ENCODE peak calls at places on chromosomes 6 and 20, in six cellular contexts. S is right lobe of liver, J is left ventricle myocardium inferior, L is upper lobe of right lung, D is neural progenitor cell, T is fibroblast of lung. V is an unnamed sample.

GRCh38 chr6:75932067-75932466 is 140.4 kb downstream of the IMPG1 start:
- DNase-seq in S (no peak), J (peak), L (no peak), D (peak), T (peak), V (no peak)

GRCh38 chr20:37396520-37397075 is 50.7 kb downstream of the SRC start:
- DNase-seq in S (peak), J (no peak), L (no peak), D (peak), T (no peak), V (no peak)

GRCh38 chr6:142569676-142570075 is 267.9 kb downstream of the ADGRG6 start:
- DNase-seq in S (no peak), J (no peak), L (no peak), D (no peak), T (peak), V (no peak)

GRCh38 chr6:54244430-54244829 is 63.8 kb upstream of the TINAG start:
- DNase-seq in S (no peak), J (no peak), L (no peak), D (peak), T (peak), V (no peak)

GRCh38 chr6:165940366-165940765 is 227.3 kb downstream of the TBXT start:
- DNase-seq in S (no peak), J (no peak), L (no peak), D (no peak), T (no peak), V (peak)

GRCh38 chr6:20706293-20707165 is 172.3 kb downstream of the CDKAL1 start:
- DNase-seq in S (no peak), J (no peak), L (no peak), D (no peak), T (peak), V (no peak)

GRCh38 chr6:144019929-144020328 is 11.9 kb upstream of the PLAGL1 start:
- DNase-seq in S (no peak), J (no peak), L (no peak), D (no peak), T (no peak), V (no peak)

GRCh38 chr6:52499026-52499425 is 77.8 kb downstream of the TRAM2 start:
- DNase-seq in S (no peak), J (no peak), L (no peak), D (peak), T (peak), V (no peak)

GRCh38 chr20:5020760-5021159 is 19.4 kb upstream of the SLC23A2 start:
- DNase-seq in S (no peak), J (no peak), L (no peak), D (no peak), T (no peak), V (no peak)

DNA sequence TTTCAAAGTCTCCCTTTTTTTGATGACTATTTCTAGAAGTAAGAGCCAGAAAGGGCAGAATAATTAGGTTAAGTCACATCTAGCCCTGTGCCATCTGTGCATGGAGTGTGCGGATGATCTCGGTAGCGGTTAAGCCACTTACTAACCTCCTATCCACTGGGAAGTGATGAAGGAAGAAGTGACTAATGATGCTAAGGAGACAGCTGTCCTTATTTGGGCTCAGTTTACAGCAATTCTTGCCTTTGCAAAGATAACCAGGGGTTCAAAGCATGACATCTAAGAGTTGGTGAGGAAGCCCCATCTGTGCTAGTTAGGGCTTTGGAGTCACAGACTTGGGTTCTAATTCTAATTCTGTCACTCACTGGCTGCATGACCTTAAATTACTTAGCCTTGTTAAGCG is 62.4 kb upstream of the RREB1 start:
- DNase-seq in S (no peak), J (no peak), L (no peak), D (no peak), T (no peak), V (no peak)
- H3K4me3 ChIP-seq in S (no peak), J (no peak), L (no peak), D (no peak), T (no peak), V (no peak)

GRCh38 chr6:11609324-11610071 is 71.9 kb downstream of the TMEM170B start:
- DNase-seq in S (no peak), J (peak), L (no peak), D (peak), T (peak), V (peak)
- H3K27ac ChIP-seq in S (peak), J (peak), L (peak), D (no peak), T (peak), V (peak)

DNA sequence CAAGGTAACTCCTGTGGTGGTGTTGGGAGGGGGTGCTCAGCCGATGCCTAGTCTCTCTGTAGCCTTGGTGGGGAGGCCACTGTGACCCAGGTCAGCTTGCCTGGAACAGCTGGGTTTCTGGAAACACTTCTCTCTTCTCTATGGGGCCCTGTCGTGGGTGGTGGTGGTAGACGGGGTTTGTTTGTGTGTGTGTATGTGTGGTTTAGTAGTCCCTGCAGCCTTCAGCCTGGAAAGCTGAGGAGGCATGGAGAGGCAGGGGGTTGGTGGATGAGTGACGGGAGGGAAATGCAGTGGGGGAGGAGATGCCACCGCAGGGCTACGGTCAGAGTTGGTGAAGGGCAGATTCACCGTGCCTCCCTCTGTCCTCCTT is 9.2 kb upstream of the VEGFA start:
- DNase-seq in S (no peak), J (peak), L (no peak), D (no peak), T (no peak), V (no peak)
- H3K4me3 ChIP-seq in S (no peak), J (no peak), L (no peak), D (no peak), T (no peak), V (no peak)

DNA sequence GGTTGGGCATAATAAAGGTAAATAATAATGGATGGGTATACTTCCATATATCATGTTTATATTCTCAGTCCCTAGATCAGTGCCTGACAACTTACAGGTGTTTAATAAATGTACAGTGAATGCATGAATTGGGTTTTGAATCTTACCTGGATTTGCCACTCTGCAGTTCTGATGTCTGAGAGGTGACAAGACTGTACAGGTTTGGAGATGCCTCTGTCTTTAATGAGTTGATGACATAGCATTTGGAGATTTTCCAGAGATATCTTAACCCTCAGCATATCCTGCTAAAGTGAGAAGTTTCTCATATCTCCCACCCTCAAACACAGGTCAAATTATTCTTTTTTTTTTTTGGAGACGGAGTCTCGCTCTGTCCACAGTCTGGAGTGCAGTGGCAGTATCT is 2.2 kb downstream of the ANKS1A start:
- DNase-seq in S (no peak), J (no peak), L (no peak), D (no peak), T (no peak), V (no peak)
- H3K27ac ChIP-seq in S (no peak), J (peak), L (no peak), D (no peak), T (no peak), V (no peak)

GRCh38 chr20:17298169-17298568 is 71.3 kb downstream of the PCSK2 start:
- DNase-seq in S (no peak), J (no peak), L (no peak), D (no peak), T (no peak), V (no peak)
- H3K4me3 ChIP-seq in S (no peak), J (no peak), L (no peak), D (no peak), T (no peak), V (no peak)